ENCODE peak calls at places on chromosomes 11 and 22, in nine cellular contexts. E is activated CD4-positive, alpha-beta T cell treated with anti-CD3 and anti-CD28 coated beads, Interleukin-2, amount 10 ng/mL, durations not matched to agents 7 days and 5 days; R is bronchial epithelial cell; D is midbrain; T is GM12892; G is amniotic stem cell; W is stimulated activated CD4-positive, alpha-beta T cell treated with anti-CD3 and anti-CD28 coated beads, Interleukin-4, amount 100 ng/mL, for 1 hour; V is GM12865; A is fibroblast of villous mesenchyme. Z is an unnamed sample.
A peak's percentile ranks its signal among the peaks of the same experiment; 100 is the strongest.

GRCh38 chr11:64842851-64843841 is 1.3 kb downstream of the CDC42BPG start:
- DNase-seq in E (no peak), R (peak; percentile 91), D (no peak), T (no peak), G (no peak), W (no peak), V (no peak), A (no peak), Z (no peak)

GRCh38 chr11:116226731-116227130 is 546.1 kb downstream of the BUD13 start:
- DNase-seq in E (no peak), R (no peak), D (no peak), T (no peak), G (no peak), W (no peak), V (no peak), A (no peak), Z (no peak)

GRCh38 chr11:129992161-129992944 is 10.3 kb downstream of the PRDM10 start:
- DNase-seq in E (peak; percentile 48), R (peak; percentile 69), D (no peak), T (no peak), G (no peak), W (peak; percentile 39), V (peak; percentile 54), A (peak; percentile 28), Z (peak; percentile 26)

GRCh38 chr22:50112151-50113118 is 22.6 kb downstream of the MOV10L1 start:
- DNase-seq in E (no peak), R (peak; percentile 52), D (no peak), T (no peak), G (peak; percentile 4), W (no peak), V (peak; percentile 12), A (peak; percentile 91), Z (peak; percentile 92)

GRCh38 chr11:61730222-61730994 is 22.0 kb upstream of the MYRF start:
- DNase-seq in E (no peak), R (peak; percentile 90), D (no peak), T (no peak), G (no peak), W (no peak), V (no peak), A (no peak), Z (no peak)

GRCh38 chr22:46970411-46971123 is 208.1 kb downstream of the TBC1D22A start:
- DNase-seq in E (no peak), R (no peak), D (no peak), T (no peak), G (no peak), W (no peak), V (no peak), A (no peak), Z (no peak)

GRCh38 chr11:11620966-11621880 is 582 bp downstream of the GALNT18 start:
- DNase-seq in E (peak; percentile 33), R (peak; percentile 39), D (peak; percentile 19), T (peak; percentile 27), G (no peak), W (peak; percentile 15), V (peak; percentile 72), A (peak; percentile 13), Z (no peak)

GRCh38 chr22:29145321-29146072 is 60.2 kb upstream of the EMID1 start:
- DNase-seq in E (no peak), R (no peak), D (no peak), T (no peak), G (no peak), W (no peak), V (no peak), A (no peak), Z (no peak)

GRCh38 chr11:116986521-116987105 is 111.6 kb downstream of the SIK3 start:
- DNase-seq in E (peak; percentile 40), R (peak; percentile 97), D (peak; percentile 28), T (no peak), G (peak; percentile 8), W (no peak), V (peak; percentile 73), A (peak; percentile 73), Z (peak; percentile 71)

GRCh38 chr11:70839851-70840250 is 412.5 kb downstream of the SHANK2 start:
- DNase-seq in E (no peak), R (no peak), D (no peak), T (no peak), G (no peak), W (no peak), V (no peak), A (no peak), Z (no peak)

GRCh38 chr22:44089717-44090570 is 65.8 kb downstream of the PARVB start:
- DNase-seq in E (no peak), R (no peak), D (no peak), T (no peak), G (no peak), W (no peak), V (no peak), A (peak; percentile 25), Z (no peak)

GRCh38 chr11:8080674-8081590 is at the start of gene TUB:
- DNase-seq in E (no peak), R (no peak), D (peak; percentile 29), T (no peak), G (no peak), W (peak; percentile 9), V (no peak), A (peak; percentile 7), Z (no peak)

GRCh38 chr22:50641696-50642607 is 14.0 kb upstream of the ARSA start:
- DNase-seq in E (no peak), R (peak; percentile 14), D (peak; percentile 54), T (no peak), G (no peak), W (no peak), V (peak; percentile 13), A (peak; percentile 73), Z (peak; percentile 48)

GRCh38 chr11:56706486-56706885 is 7.6 kb downstream of the OR9G1 start:
- DNase-seq in E (no peak), R (peak; percentile 56), D (no peak), T (no peak), G (no peak), W (no peak), V (no peak), A (no peak), Z (no peak)

GRCh38 chr11:95693298-95693697 is 96.3 kb downstream of the FAM76B start:
- DNase-seq in E (no peak), R (no peak), D (no peak), T (no peak), G (no peak), W (no peak), V (no peak), A (no peak), Z (no peak)

GRCh38 chr11:130580372-130580771 is 131.9 kb downstream of the ADAMTS15 start:
- DNase-seq in E (no peak), R (peak; percentile 98), D (peak; percentile 84), T (no peak), G (peak; percentile 25), W (no peak), V (no peak), A (peak; percentile 90), Z (peak; percentile 91)

GRCh38 chr22:39253427-39254070 is 8.8 kb upstream of the PDGFB start:
- DNase-seq in E (no peak), R (peak; percentile 88), D (no peak), T (no peak), G (peak; percentile 61), W (no peak), V (peak; percentile 45), A (peak; percentile 84), Z (peak; percentile 72)

Z was measured in fibroblast of pulmonary artery.